ENCODE peak calls at places on chromosomes 6 and 20, in seven cellular contexts. T, K, D, J, B, X and Z are unnamed samples. For H3K36me3, the result is how much of the 10 kb centered on the place peaks cover.

GRCh38 chr6:17057322-17057721 is 44.5 kb upstream of the STMND1 start:
- DNase-seq in T (no peak), K (no peak), D (no peak), J (no peak), B (no peak), X (no peak), Z (no peak)

GRCh38 chr6:112428477-112428876 is 81.3 kb downstream of the RFPL4B start:
- DNase-seq in T (no peak), K (no peak), D (no peak), J (no peak), B (no peak), X (no peak), Z (no peak)

GRCh38 chr6:15953152-15953880 is 175.6 kb upstream of the MYLIP start:
- DNase-seq in T (peak), K (no peak), D (peak), J (no peak), B (no peak), X (no peak), Z (no peak)

GRCh38 chr6:93568169-93568568 is 148.8 kb upstream of the EPHA7 start:
- DNase-seq in T (no peak), K (no peak), D (no peak), J (no peak), B (no peak), X (no peak), Z (no peak)

GRCh38 chr6:83231146-83231545 is 38.0 kb downstream of the RWDD2A start:
- DNase-seq in T (no peak), K (no peak), D (no peak), J (no peak), B (no peak), X (no peak), Z (no peak)

GRCh38 chr6:8707956-8708772 is 272.8 kb upstream of the SLC35B3 start:
- DNase-seq in T (peak), K (no peak), D (no peak), J (no peak), B (peak), X (peak), Z (no peak)

GRCh38 chr6:12238191-12238590 is 52.0 kb upstream of the EDN1 start:
- DNase-seq in T (no peak), K (no peak), D (no peak), J (no peak), B (no peak), X (no peak), Z (no peak)

GRCh38 chr6:33958208-33958862 is 154.5 kb upstream of the MLN start:
- DNase-seq in T (peak), K (no peak), D (no peak), J (no peak), B (no peak), X (no peak), Z (no peak)

GRCh38 chr6:158354509-158354877 is 42.2 kb downstream of the TULP4 start:
- DNase-seq in T (no peak), K (no peak), D (no peak), J (no peak), B (no peak), X (no peak), Z (no peak)

GRCh38 chr20:6212903-6213302 is 90.1 kb upstream of the FERMT1 start:
- DNase-seq in T (no peak), K (no peak), D (no peak), J (no peak), B (no peak), X (no peak), Z (no peak)

GRCh38 chr6:31092769-31093505 is 19.4 kb downstream of the C6orf15 start:
- DNase-seq in T (no peak), K (no peak), D (no peak), J (no peak), B (no peak), X (no peak), Z (no peak)

GRCh38 chr6:26299286-26300042 is 65.5 kb upstream of the BTN3A2 start:
- DNase-seq in T (peak), K (no peak), D (no peak), J (no peak), B (no peak), X (no peak), Z (no peak)

GRCh38 chr6:111559193-111560097 is 46.2 kb downstream of the TRAF3IP2 start:
- DNase-seq in T (no peak), K (no peak), D (no peak), J (no peak), B (no peak), X (no peak), Z (no peak)

GRCh38 chr6:31663961-31664789 is 622 bp downstream of the GPANK1 start:
- DNase-seq in T (no peak), K (no peak), D (peak), J (no peak), B (peak), X (no peak), Z (no peak)

GRCh38 chr6:73521351-73522254 is 771 bp upstream of the EEF1A1 start:
- DNase-seq in T (peak), K (no peak), D (peak), J (peak), B (no peak), X (no peak), Z (no peak)

DNA sequence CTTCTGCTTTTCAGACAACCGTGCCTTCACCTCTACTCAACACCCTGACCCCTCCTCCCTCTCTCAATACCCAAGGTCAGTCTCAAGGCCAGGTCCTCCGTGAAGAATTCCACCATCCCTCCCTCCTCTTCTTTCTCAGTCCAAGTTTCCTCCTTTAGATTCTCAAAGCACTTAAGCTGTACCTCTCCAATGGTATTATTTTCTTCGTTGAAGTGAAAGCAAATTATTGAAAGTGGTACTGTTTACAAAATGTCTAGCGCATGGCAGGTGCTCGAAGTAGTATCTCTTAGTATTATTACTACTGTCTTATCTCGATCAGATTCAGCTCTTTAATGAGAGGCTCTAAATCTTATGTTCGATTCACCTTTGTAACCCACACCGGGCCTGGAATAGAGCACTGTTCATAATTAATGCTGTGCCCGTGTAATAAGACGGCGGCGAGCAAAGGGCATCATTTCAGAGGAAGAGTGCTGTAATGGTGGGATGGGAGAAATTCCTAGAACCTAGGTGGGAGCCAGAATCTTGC is 593 bp upstream of the RALGAPB start:
- DNase-seq in T (peak), K (no peak), D (no peak), J (no peak), B (no peak), X (no peak), Z (no peak)
- H3K27ac ChIP-seq in T (peak), K (peak), D (peak), J (peak), B (peak), X (peak), Z (no peak)

DNA sequence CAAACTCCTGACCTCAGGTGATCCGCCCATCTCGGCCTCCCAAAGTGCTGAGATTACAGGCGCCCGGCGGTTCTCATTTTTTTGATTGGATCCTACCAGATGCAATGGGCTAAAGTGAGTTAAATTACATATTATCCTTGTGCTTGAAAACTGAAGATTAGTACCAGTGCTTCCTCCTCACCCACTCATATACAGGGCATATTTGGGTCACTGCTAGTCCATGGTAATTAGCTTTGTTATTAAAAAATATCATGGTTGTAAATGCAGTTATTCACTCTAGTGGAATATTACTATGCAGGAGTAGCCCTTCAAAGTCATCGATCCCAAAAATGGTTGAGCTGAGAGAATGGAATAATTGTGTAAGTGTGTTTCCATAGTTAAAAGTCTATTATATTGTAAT is 26.5 kb downstream of the ZNF292 start:
- DNase-seq in T (no peak), K (no peak), D (no peak), J (no peak), B (no peak), X (no peak), Z (no peak)
- H3K4me3 ChIP-seq in T (peak), K (peak), D (no peak), J (no peak), B (no peak), X (no peak), Z (no peak)

DNA sequence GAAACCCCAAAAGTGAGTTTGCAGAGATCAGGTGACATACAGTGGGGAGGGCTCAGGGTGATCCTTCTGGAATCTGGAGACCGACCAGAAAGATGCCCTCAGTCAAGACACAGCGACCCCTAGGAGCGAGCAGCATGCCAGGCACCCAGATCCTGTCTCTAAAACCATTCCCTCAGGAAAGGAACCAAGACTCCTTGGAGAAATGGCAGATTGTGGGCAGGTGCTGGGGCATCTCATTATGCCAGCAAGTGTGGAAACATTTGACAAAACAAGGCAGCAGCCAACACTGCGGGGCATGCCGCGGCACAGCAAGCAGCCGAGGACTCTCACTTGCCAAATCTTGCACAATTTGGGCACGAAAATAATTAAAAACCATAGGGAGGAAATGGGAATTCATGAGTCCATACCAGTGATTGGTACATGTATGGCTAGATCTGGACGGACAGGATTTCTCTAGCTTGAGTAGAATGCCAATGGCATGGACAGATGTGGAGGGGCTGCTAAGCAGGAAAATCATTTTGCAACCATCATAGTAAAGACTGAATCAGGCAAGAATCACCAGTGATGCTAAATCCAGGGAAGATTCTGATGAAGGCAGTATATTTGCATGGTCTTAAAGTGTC is 76.9 kb downstream of the GINS1 start:
- DNase-seq in T (peak), K (no peak), D (no peak), J (no peak), B (no peak), X (no peak), Z (no peak)
- H3K36me3 ChIP-seq in T (under half), K (under half), D (under half), J (under half), B (under half), X (under half), Z (under half)

DNA sequence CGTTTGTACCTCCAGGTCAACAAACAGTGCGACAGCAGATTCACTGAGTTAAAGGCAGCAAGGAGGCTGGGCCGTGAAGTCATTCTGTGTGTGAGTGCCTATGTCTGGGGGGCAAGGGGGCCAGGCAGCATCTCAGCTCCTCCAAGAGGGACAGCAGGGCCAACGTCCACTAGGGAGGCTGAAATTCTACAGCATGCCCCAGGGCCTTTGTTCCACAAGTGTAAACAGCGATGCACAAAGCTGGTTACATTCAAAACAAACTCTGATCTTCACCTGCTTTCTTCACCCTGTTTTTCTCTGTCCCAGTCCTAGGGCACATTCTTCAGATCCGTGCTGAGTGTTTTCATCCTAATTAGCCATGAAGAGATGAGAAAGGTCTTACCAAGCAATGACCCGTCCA is 41.1 kb downstream of the PXDC1 start:
- DNase-seq in T (no peak), K (no peak), D (no peak), J (no peak), B (no peak), X (no peak), Z (no peak)
- H3K27ac ChIP-seq in T (no peak), K (no peak), D (no peak), J (no peak), B (no peak), X (no peak), Z (no peak)